ENCODE peak calls at places on chromosomes 1 and 21, in eight cellular contexts. One of them, this sample, is unnamed.

GRCh38 chr1:44282704-44283426 is 69.6 kb downstream of the DMAP1 start:
- DNase-seq in PC-3: no peak
- DNase-seq in left ventricle myocardium inferior: no peak
- DNase-seq in HL-60: no peak
- DNase-seq in fibroblast of the aortic adventitia: no peak
- DNase-seq in coronary artery: no peak
- DNase-seq in brain microvascular endothelial cell: no peak
- DNase-seq in small intestine: no peak
- DNase-seq in this sample: no peak

GRCh38 chr1:48775817-48776399 is 783 bp downstream of the BEND5 start:
- DNase-seq in PC-3: no peak
- DNase-seq in left ventricle myocardium inferior: no peak
- DNase-seq in HL-60: no peak
- DNase-seq in fibroblast of the aortic adventitia: no peak
- DNase-seq in coronary artery: no peak
- DNase-seq in brain microvascular endothelial cell: no peak
- DNase-seq in small intestine: no peak
- DNase-seq in this sample: no peak

GRCh38 chr1:229271448-229272120 is 673 bp downstream of the RAB4A start:
- DNase-seq in PC-3: peak
- DNase-seq in left ventricle myocardium inferior: peak
- DNase-seq in HL-60: peak
- DNase-seq in fibroblast of the aortic adventitia: peak
- DNase-seq in coronary artery: no peak
- DNase-seq in brain microvascular endothelial cell: no peak
- DNase-seq in small intestine: peak
- DNase-seq in this sample: no peak

GRCh38 chr1:108646661-108647269 is 14.1 kb downstream of the HENMT1 start:
- DNase-seq in PC-3: peak
- DNase-seq in left ventricle myocardium inferior: peak
- DNase-seq in HL-60: peak
- DNase-seq in fibroblast of the aortic adventitia: peak
- DNase-seq in coronary artery: no peak
- DNase-seq in brain microvascular endothelial cell: peak
- DNase-seq in small intestine: peak
- DNase-seq in this sample: peak

GRCh38 chr1:235919797-235920475 is 53.2 kb upstream of the LYST start:
- DNase-seq in PC-3: peak
- DNase-seq in left ventricle myocardium inferior: no peak
- DNase-seq in HL-60: no peak
- DNase-seq in fibroblast of the aortic adventitia: peak
- DNase-seq in coronary artery: no peak
- DNase-seq in brain microvascular endothelial cell: peak
- DNase-seq in small intestine: no peak
- DNase-seq in this sample: no peak

GRCh38 chr1:31549807-31550620 is 26.3 kb upstream of the TINAGL1 start:
- DNase-seq in PC-3: peak
- DNase-seq in left ventricle myocardium inferior: no peak
- DNase-seq in HL-60: no peak
- DNase-seq in fibroblast of the aortic adventitia: peak
- DNase-seq in coronary artery: no peak
- DNase-seq in brain microvascular endothelial cell: no peak
- DNase-seq in small intestine: peak
- DNase-seq in this sample: no peak

GRCh38 chr21:26849428-26850115 is 4.4 kb upstream of the ADAMTS1 start:
- DNase-seq in PC-3: peak
- DNase-seq in left ventricle myocardium inferior: no peak
- DNase-seq in HL-60: peak
- DNase-seq in fibroblast of the aortic adventitia: peak
- DNase-seq in coronary artery: no peak
- DNase-seq in brain microvascular endothelial cell: peak
- DNase-seq in small intestine: peak
- DNase-seq in this sample: no peak

GRCh38 chr1:154961207-154961496 is 430 bp downstream of the PYGO2 start:
- DNase-seq in PC-3: no peak
- DNase-seq in left ventricle myocardium inferior: no peak
- DNase-seq in HL-60: no peak
- DNase-seq in fibroblast of the aortic adventitia: no peak
- DNase-seq in coronary artery: no peak
- DNase-seq in brain microvascular endothelial cell: no peak
- DNase-seq in small intestine: no peak
- DNase-seq in this sample: no peak

GRCh38 chr1:75722966-75723365 is 1.5 kb upstream of the ACADM start:
- DNase-seq in PC-3: no peak
- DNase-seq in left ventricle myocardium inferior: no peak
- DNase-seq in HL-60: no peak
- DNase-seq in fibroblast of the aortic adventitia: no peak
- DNase-seq in coronary artery: no peak
- DNase-seq in brain microvascular endothelial cell: no peak
- DNase-seq in small intestine: no peak
- DNase-seq in this sample: no peak

GRCh38 chr1:36115200-36115669 is 9.8 kb downstream of the COL8A2 start:
- DNase-seq in PC-3: no peak
- DNase-seq in left ventricle myocardium inferior: peak
- DNase-seq in HL-60: no peak
- DNase-seq in fibroblast of the aortic adventitia: peak
- DNase-seq in coronary artery: peak
- DNase-seq in brain microvascular endothelial cell: peak
- DNase-seq in small intestine: no peak
- DNase-seq in this sample: no peak

GRCh38 chr1:53641481-53642214 is 97.3 kb downstream of the GLIS1 start:
- DNase-seq in PC-3: no peak
- DNase-seq in left ventricle myocardium inferior: no peak
- DNase-seq in HL-60: no peak
- DNase-seq in fibroblast of the aortic adventitia: no peak
- DNase-seq in coronary artery: peak
- DNase-seq in brain microvascular endothelial cell: no peak
- DNase-seq in small intestine: no peak
- DNase-seq in this sample: peak

GRCh38 chr1:91697322-91698260 is 188.4 kb downstream of the TGFBR3 start:
- DNase-seq in PC-3: no peak
- DNase-seq in left ventricle myocardium inferior: no peak
- DNase-seq in HL-60: no peak
- DNase-seq in fibroblast of the aortic adventitia: peak
- DNase-seq in coronary artery: no peak
- DNase-seq in brain microvascular endothelial cell: peak
- DNase-seq in small intestine: peak
- DNase-seq in this sample: no peak

GRCh38 chr1:245060684-245061374 is 94.0 kb upstream of the KIF26B start:
- DNase-seq in PC-3: no peak
- DNase-seq in left ventricle myocardium inferior: no peak
- DNase-seq in HL-60: no peak
- DNase-seq in fibroblast of the aortic adventitia: peak
- DNase-seq in coronary artery: no peak
- DNase-seq in brain microvascular endothelial cell: no peak
- DNase-seq in small intestine: peak
- DNase-seq in this sample: no peak
- H3K4me3 ChIP-seq in PC-3: no peak
- H3K4me3 ChIP-seq in left ventricle myocardium inferior: no peak
- H3K4me3 ChIP-seq in HL-60: no peak
- H3K4me3 ChIP-seq in fibroblast of the aortic adventitia: no peak
- H3K4me3 ChIP-seq in coronary artery: no peak
- H3K4me3 ChIP-seq in brain microvascular endothelial cell: no peak
- H3K4me3 ChIP-seq in small intestine: no peak
- H3K4me3 ChIP-seq in this sample: no peak

DNA sequence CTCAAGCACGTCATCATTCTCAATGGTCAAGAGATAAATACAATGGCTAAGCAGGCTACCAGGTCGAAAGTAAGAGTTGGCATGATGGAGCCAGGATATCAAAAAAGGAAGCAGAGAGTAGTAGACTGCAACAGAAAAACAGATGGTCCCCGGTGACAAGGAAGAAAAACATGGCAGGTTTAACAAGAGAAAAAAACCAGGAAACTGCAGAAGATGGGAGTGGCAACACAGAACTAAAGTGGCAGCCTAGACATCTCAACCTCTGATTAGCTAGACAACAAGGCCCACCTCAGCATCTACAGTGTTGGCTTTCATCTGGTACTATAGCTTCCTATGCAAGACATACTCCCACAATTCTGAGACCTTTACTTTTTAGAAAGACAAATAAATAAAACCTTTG is 3.1 kb downstream of the UBR4 start:
- DNase-seq in PC-3: no peak
- DNase-seq in left ventricle myocardium inferior: no peak
- DNase-seq in HL-60: peak
- DNase-seq in fibroblast of the aortic adventitia: no peak
- DNase-seq in coronary artery: no peak
- DNase-seq in brain microvascular endothelial cell: no peak
- DNase-seq in small intestine: no peak
- DNase-seq in this sample: no peak
- H3K4me3 ChIP-seq in PC-3: no peak
- H3K4me3 ChIP-seq in left ventricle myocardium inferior: no peak
- H3K4me3 ChIP-seq in HL-60: no peak
- H3K4me3 ChIP-seq in fibroblast of the aortic adventitia: no peak
- H3K4me3 ChIP-seq in coronary artery: no peak
- H3K4me3 ChIP-seq in brain microvascular endothelial cell: no peak
- H3K4me3 ChIP-seq in small intestine: no peak
- H3K4me3 ChIP-seq in this sample: no peak

DNA sequence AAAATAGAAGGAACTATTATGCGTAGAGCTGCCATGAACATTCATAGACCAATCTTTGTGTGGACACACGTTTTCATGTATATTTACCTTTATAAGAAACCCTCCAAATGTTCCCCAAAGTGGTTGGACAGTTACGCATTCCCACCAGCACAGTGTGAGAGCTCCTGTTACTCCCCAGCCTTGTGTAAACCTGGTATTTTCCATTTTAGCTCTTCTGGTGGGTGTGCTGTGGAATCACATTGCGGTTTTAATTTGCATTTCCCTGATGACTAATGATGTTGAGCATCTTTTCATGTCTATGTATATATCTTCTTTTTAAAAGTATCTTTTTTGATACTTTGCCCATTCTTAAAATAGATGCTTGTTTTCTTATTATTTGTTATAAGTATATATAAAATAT is 3.2 kb upstream of the UBASH3A start:
- DNase-seq in PC-3: peak
- DNase-seq in left ventricle myocardium inferior: no peak
- DNase-seq in HL-60: no peak
- DNase-seq in fibroblast of the aortic adventitia: no peak
- DNase-seq in coronary artery: no peak
- DNase-seq in brain microvascular endothelial cell: peak
- DNase-seq in small intestine: no peak
- DNase-seq in this sample: no peak
- H3K4me3 ChIP-seq in PC-3: no peak
- H3K4me3 ChIP-seq in left ventricle myocardium inferior: no peak
- H3K4me3 ChIP-seq in HL-60: no peak
- H3K4me3 ChIP-seq in fibroblast of the aortic adventitia: no peak
- H3K4me3 ChIP-seq in coronary artery: no peak
- H3K4me3 ChIP-seq in brain microvascular endothelial cell: no peak
- H3K4me3 ChIP-seq in small intestine: no peak
- H3K4me3 ChIP-seq in this sample: no peak

DNA sequence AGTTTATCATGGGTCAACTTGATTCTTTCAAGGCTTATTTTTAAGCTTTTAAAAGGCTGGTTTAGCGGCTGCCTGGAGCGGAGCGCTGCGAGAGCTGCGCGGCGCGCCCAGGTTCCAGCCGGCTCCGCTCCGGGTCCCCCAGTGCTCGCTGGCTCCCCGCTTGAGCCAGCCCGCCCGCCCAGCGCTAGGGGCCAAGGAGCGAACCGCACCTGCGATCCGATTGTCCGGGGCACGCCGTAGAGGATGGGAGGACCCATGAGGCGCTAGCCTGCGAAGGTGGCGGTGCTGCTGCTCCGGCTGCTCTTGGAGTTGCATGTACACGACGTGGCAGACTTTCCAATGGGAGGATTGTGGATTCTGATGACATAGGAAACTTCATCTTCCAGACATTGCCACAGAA is 9.9 kb upstream of the CFHR4 start:
- DNase-seq in PC-3: no peak
- DNase-seq in left ventricle myocardium inferior: no peak
- DNase-seq in HL-60: no peak
- DNase-seq in fibroblast of the aortic adventitia: peak
- DNase-seq in coronary artery: no peak
- DNase-seq in brain microvascular endothelial cell: no peak
- DNase-seq in small intestine: no peak
- DNase-seq in this sample: no peak
- H3K4me3 ChIP-seq in PC-3: no peak
- H3K4me3 ChIP-seq in left ventricle myocardium inferior: no peak
- H3K4me3 ChIP-seq in HL-60: no peak
- H3K4me3 ChIP-seq in fibroblast of the aortic adventitia: peak
- H3K4me3 ChIP-seq in coronary artery: peak
- H3K4me3 ChIP-seq in brain microvascular endothelial cell: peak
- H3K4me3 ChIP-seq in small intestine: no peak
- H3K4me3 ChIP-seq in this sample: no peak

This sample was measured in sigmoid colon.